ENCODE peak calls at places on chromosomes 16 and 17, in ten cellular contexts. K, G, R, T, Q, X, N, I, B and O are unnamed samples.

GRCh38 chr17:73725794-73726193 is 81.5 kb upstream of the SDK2 start:
- DNase-seq in K (no peak), G (no peak), R (no peak), T (no peak), Q (no peak), X (no peak), N (no peak), I (no peak), B (no peak), O (no peak)

GRCh38 chr17:18028684-18029540 is 10.1 kb downstream of the ATPAF2 start:
- DNase-seq in K (no peak), G (no peak), R (no peak), T (no peak), Q (no peak), X (no peak), N (no peak), I (no peak), B (no peak), O (no peak)

GRCh38 chr16:4217246-4218131 is 24.4 kb downstream of the SRL start:
- DNase-seq in K (no peak), G (no peak), R (no peak), T (peak; percentile 27), Q (no peak), X (no peak), N (no peak), I (no peak), B (no peak), O (no peak)

GRCh38 chr17:79695293-79696158 is 35.2 kb upstream of the ENPP7 start:
- DNase-seq in K (no peak), G (no peak), R (no peak), T (no peak), Q (no peak), X (no peak), N (no peak), I (no peak), B (peak; percentile 9), O (no peak)

GRCh38 chr17:82323514-82324234 is 6.3 kb upstream of the CD7 start:
- DNase-seq in K (no peak), G (no peak), R (no peak), T (no peak), Q (no peak), X (peak; percentile 54), N (no peak), I (no peak), B (no peak), O (no peak)

GRCh38 chr17:70181866-70182265 is 12.5 kb downstream of the KCNJ2 start:
- DNase-seq in K (no peak), G (no peak), R (no peak), T (peak; percentile 34), Q (no peak), X (no peak), N (no peak), I (no peak), B (no peak), O (no peak)

GRCh38 chr16:19886061-19886792 is 1.6 kb upstream of the GPRC5B start:
- DNase-seq in K (peak; percentile 88), G (peak; percentile 74), R (peak; percentile 78), T (peak; percentile 75), Q (peak; percentile 72), X (peak; percentile 71), N (peak; percentile 85), I (peak; percentile 94), B (peak; percentile 92), O (peak; percentile 87)

GRCh38 chr16:10511829-10512228 is 68.6 kb downstream of the EMP2 start:
- DNase-seq in K (no peak), G (no peak), R (no peak), T (no peak), Q (no peak), X (no peak), N (no peak), I (no peak), B (no peak), O (no peak)

GRCh38 chr17:7476951-7477350 is 2.5 kb downstream of the ZBTB4 start:
- DNase-seq in K (no peak), G (no peak), R (no peak), T (no peak), Q (no peak), X (no peak), N (no peak), I (no peak), B (no peak), O (peak; percentile 29)
- H3K27ac ChIP-seq in K (no peak overlapping the region), G (peak overlapping the region; percentile 100), R (peak overlapping the region; percentile 100), T (peak overlapping the region; percentile 91), Q (peak overlapping the region; percentile 22), X (no peak overlapping the region), N (peak overlapping the region; percentile 99), I (no peak overlapping the region), B (peak overlapping the region; percentile 96), O (peak overlapping the region; percentile 100)

GRCh38 chr17:74745548-74746177 is 2.8 kb upstream of the NHERF1 start:
- DNase-seq in K (no peak), G (no peak), R (no peak), T (no peak), Q (no peak), X (peak; percentile 31), N (no peak), I (no peak), B (no peak), O (no peak)

GRCh38 chr17:74746376-74746775 is 2.1 kb upstream of the NHERF1 start:
- DNase-seq in K (no peak), G (no peak), R (no peak), T (no peak), Q (no peak), X (peak; percentile 46), N (no peak), I (no peak), B (no peak), O (no peak)

GRCh38 chr17:74744349-74744713 is 4.1 kb upstream of the NHERF1 start:
- DNase-seq in K (no peak), G (no peak), R (no peak), T (no peak), Q (no peak), X (no peak), N (no peak), I (no peak), B (no peak), O (peak; percentile 24)

GRCh38 chr17:74743755-74744154 is 4.7 kb upstream of the NHERF1 start:
- DNase-seq in K (no peak), G (no peak), R (no peak), T (no peak), Q (no peak), X (no peak), N (no peak), I (no peak), B (no peak), O (no peak)

DNA sequence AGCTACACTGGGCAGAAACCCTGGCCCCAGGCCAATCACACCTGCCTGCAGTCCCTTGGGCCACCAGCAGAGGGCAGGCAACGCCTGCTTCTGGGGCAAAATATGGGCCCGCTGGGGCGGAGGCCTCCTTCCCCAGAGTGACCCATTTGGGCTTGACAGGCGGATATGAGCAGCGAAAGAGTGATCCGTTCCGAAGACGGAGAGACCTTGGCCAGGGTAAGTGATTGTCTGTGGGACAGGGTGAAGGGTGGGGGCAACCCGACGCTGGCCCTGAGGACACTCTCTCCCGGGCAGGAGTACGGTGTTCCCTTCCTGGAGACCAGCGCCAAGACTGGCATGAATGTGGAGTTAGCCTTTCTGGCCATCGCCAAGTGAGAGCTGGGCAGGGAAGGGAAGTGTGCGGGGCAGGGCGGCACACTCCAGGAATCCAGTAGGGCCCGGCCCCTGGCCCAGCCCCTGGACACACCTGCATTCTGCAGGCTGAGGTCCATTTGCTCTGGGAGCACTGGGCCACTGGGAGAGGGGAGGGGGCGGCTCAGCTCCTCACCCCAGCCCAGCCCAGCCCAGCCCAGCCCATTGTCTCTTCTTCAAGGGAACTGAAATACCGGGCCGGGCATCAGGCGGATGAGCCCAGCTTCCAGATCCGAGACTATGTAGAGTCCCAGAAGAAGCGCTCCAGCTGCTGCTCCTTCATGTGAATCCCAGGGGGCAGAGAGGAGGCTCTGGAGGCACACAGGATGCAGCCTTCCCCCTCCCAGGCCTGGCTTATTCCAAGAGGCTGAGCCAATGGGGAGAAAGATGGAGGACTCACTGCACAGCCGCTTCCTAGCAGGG is 3.5 kb upstream of the NHERF1 start:
- DNase-seq in K (peak; percentile 70), G (peak; percentile 72), R (peak; percentile 96), T (peak; percentile 47), Q (peak; percentile 64), X (peak; percentile 90), N (peak; percentile 95), I (peak; percentile 100), B (peak; percentile 98), O (peak; percentile 90)
- TF ChIP-seq POLR2A in K (no peak), G (no peak), R (no peak), T (no peak), Q (no peak), X (no peak), N (no peak), I (no peak), B (no peak), O (no peak)

GRCh38 chr16:84032458-84033178 is 10.0 kb downstream of the SLC38A8 start:
- DNase-seq in K (no peak), G (no peak), R (no peak), T (no peak), Q (no peak), X (no peak), N (no peak), I (no peak), B (no peak), O (no peak)
- H3K9me3 ChIP-seq in K (no peaks in the 10 kb centered on the region), G (no peaks in the 10 kb centered on the region), R (peaks cover 11% of the 10 kb centered on the region), T (peaks cover 13% of the 10 kb centered on the region), Q (peaks cover 5% of the 10 kb centered on the region), X (no peaks in the 10 kb centered on the region), N (no peaks in the 10 kb centered on the region), I (peaks cover 5% of the 10 kb centered on the region), B (no peaks in the 10 kb centered on the region), O (no peaks in the 10 kb centered on the region)

GRCh38 chr17:17021194-17021863 is 20.9 kb upstream of the MPRIP start:
- DNase-seq in K (peak; percentile 96), G (no peak), R (peak; percentile 81), T (no peak), Q (no peak), X (no peak), N (peak; percentile 80), I (no peak), B (peak; percentile 34), O (peak; percentile 39)

GRCh38 chr17:17019430-17019762 is 22.9 kb upstream of the MPRIP start:
- DNase-seq in K (no peak), G (no peak), R (no peak), T (no peak), Q (no peak), X (no peak), N (no peak), I (no peak), B (no peak), O (no peak)

GRCh38 chr17:17019891-17020456 is 22.3 kb upstream of the MPRIP start:
- DNase-seq in K (no peak), G (no peak), R (no peak), T (no peak), Q (no peak), X (no peak), N (no peak), I (no peak), B (no peak), O (no peak)

GRCh38 chr17:17022011-17022800 is 20.1 kb upstream of the MPRIP start:
- DNase-seq in K (no peak), G (no peak), R (no peak), T (no peak), Q (no peak), X (no peak), N (no peak), I (no peak), B (no peak), O (no peak)

DNA sequence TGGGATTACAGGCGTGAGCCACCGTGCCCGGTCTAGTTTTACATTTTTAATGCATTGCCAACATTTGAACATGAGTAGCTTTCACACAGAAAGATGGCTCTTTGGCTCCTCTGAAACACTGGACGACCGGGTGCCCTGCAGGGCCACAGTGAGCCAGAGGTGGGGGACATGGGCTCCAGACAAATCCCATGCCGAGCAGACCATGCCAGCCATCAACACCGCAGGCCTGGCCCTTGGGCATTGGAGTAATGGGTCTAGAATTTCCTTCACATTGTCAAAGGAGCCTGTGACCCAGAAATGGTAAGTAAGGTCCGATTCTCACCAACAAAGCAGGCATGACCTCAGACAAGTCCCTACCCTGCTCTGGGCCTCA is 21.4 kb upstream of the MPRIP start:
- DNase-seq in K (no peak), G (no peak), R (no peak), T (no peak), Q (no peak), X (no peak), N (no peak), I (no peak), B (no peak), O (no peak)
- H3K27ac ChIP-seq in K (peak overlapping the region; percentile 98), G (no peak overlapping the region), R (peak overlapping the region; percentile 82), T (no peak overlapping the region), Q (peak overlapping the region; percentile 66), X (no peak overlapping the region), N (peak overlapping the region; percentile 89), I (no peak overlapping the region), B (peak overlapping the region; percentile 75), O (no peak overlapping the region)